ENCODE peak calls at places on chromosomes 13 and 19, in four cellular contexts. G is naive thymus-derived CD8-positive, alpha-beta T cell; M is activated CD4-positive, alpha-beta T cell treated with anti-CD3 and anti-CD28 coated beads, Interleukin-2, amount 10 ng/mL, durations not matched to agents 24 days and 14 days; N is left ventricle myocardium inferior. E is an unnamed sample.

GRCh38 chr13:40362502-40362901 is 303.9 kb downstream of the FOXO1 start:
- DNase-seq in G (no peak), N (no peak), M (no peak), E (no peak)

GRCh38 chr19:1674293-1674679 is 21.9 kb upstream of the TCF3 start:
- DNase-seq in M (no peak), G (no peak), N (no peak), E (no peak)

GRCh38 chr19:34806976-34807860 is 34.2 kb upstream of the ZNF599 start:
- DNase-seq in G (no peak), N (no peak), M (peak; percentile 41), E (no peak)

GRCh38 chr19:53612762-53613526 is 18.9 kb upstream of the DPRX start:
- DNase-seq in G (no peak), N (no peak), M (no peak), E (no peak)

GRCh38 chr19:2553510-2553909 is 77.6 kb downstream of the GADD45B start:
- DNase-seq in M (no peak), G (no peak), N (no peak), E (no peak)

GRCh38 chr19:51637362-51637978 is 7.3 kb upstream of the SIGLEC5 start:
- DNase-seq in M (no peak), N (no peak), G (no peak), E (no peak)

GRCh38 chr19:48754950-48755645 is at the start of gene FGF21:
- DNase-seq in M (no peak), N (no peak), G (no peak), E (no peak)

GRCh38 chr19:54333586-54334298 is 5.2 kb downstream of the LILRA4 start:
- DNase-seq in M (no peak), N (no peak), G (no peak), E (no peak)

GRCh38 chr19:29098863-29099481 is 114.0 kb downstream of the UQCRFS1 start:
- DNase-seq in M (no peak), N (peak; percentile 57), G (no peak), E (no peak)

GRCh38 chr19:2290441-2291184 is 8.6 kb upstream of the PEAK3 start:
- DNase-seq in N (no peak), G (no peak), M (peak; percentile 80), E (no peak)

GRCh38 chr19:33350538-33351309 is 22.8 kb upstream of the CEBPG start:
- DNase-seq in N (no peak), M (no peak), G (no peak), E (no peak)

GRCh38 chr13:112029143-112029542 is 37.8 kb upstream of the SOX1 start:
- DNase-seq in N (no peak), M (no peak), G (no peak), E (no peak)

GRCh38 chr19:43748205-43748594 is 6.6 kb downstream of the SMG9 start:
- DNase-seq in G (no peak), N (no peak), M (no peak), E (no peak)

GRCh38 chr13:111639994-111640393 is 319.6 kb downstream of the TEX29 start:
- DNase-seq in N (no peak), G (no peak), M (no peak), E (no peak)

GRCh38 chr13:33351324-33351723 is 65.8 kb upstream of the STARD13 start:
- DNase-seq in G (no peak), M (no peak), N (no peak), E (no peak)

GRCh38 chr13:59745395-59745788 is 418.3 kb downstream of the DIAPH3 start:
- DNase-seq in G (no peak), M (no peak), N (no peak), E (no peak)

GRCh38 chr19:13723206-13723605 is 41.1 kb upstream of the MRI1 start:
- DNase-seq in G (no peak), N (no peak), M (no peak), E (no peak)

GRCh38 chr19:3725640-3726310 is 17.6 kb downstream of the TJP3 start:
- DNase-seq in N (no peak), G (no peak), M (no peak), E (no peak)

GRCh38 chr19:41249707-41250423 is 14.3 kb upstream of the HNRNPUL1 start:
- DNase-seq in M (no peak), N (no peak), G (no peak), E (no peak)

GRCh38 chr19:14112809-14113385 is 4.7 kb downstream of the PRKACA start:
- DNase-seq in N (peak; percentile 64), M (no peak), G (no peak), E (no peak)

GRCh38 chr19:2800506-2800905 is 15.2 kb downstream of the THOP1 start:
- DNase-seq in M (no peak), N (peak; percentile 41), G (no peak), E (no peak)

GRCh38 chr13:91659583-91660415 is 261.4 kb downstream of the GPC5 start:
- DNase-seq in N (no peak), M (no peak), G (no peak), E (no peak)

GRCh38 chr13:46831588-46832194 is 34.7 kb upstream of the ESD start:
- DNase-seq in M (peak; percentile 79), N (no peak), G (no peak), E (peak; percentile 41)

GRCh38 chr19:10747271-10747670 is 29.4 kb downstream of the DNM2 start:
- DNase-seq in N (no peak), G (no peak), M (no peak), E (no peak)

GRCh38 chr19:15248648-15249559 is 16.7 kb upstream of the EPHX3 start:
- DNase-seq in G (no peak), M (no peak), N (peak; percentile 89), E (no peak)

GRCh38 chr13:23673867-23674605 is 103.8 kb downstream of the TNFRSF19 start:
- DNase-seq in M (no peak), N (no peak), G (no peak), E (no peak)

GRCh38 chr19:47863514-47863936 is 4.5 kb downstream of the TPRX2 start:
- DNase-seq in G (peak; percentile 56), N (peak; percentile 82), M (peak; percentile 95), E (peak; percentile 33)

GRCh38 chr19:28475525-28475924 is 737.4 kb downstream of the UQCRFS1 start:
- DNase-seq in G (no peak), M (no peak), N (no peak), E (no peak)

GRCh38 chr13:43329702-43330101 is 306.3 kb downstream of the DNAJC15 start:
- DNase-seq in N (no peak), G (no peak), M (no peak), E (no peak)

GRCh38 chr19:17103177-17103576 is 27.6 kb downstream of the MYO9B start:
- DNase-seq in M (peak; percentile 64), G (no peak), N (no peak), E (no peak)

GRCh38 chr19:33794578-33795369 is 1.9 kb upstream of the KCTD15 start:
- DNase-seq in N (peak; percentile 40), M (no peak), G (no peak), E (no peak)

GRCh38 chr13:53398051-53398450 is 369.4 kb downstream of the OLFM4 start:
- DNase-seq in G (no peak), N (no peak), M (no peak), E (no peak)

GRCh38 chr13:78714717-78715116 is 55.8 kb upstream of the OBI1 start:
- DNase-seq in G (no peak), N (no peak), M (no peak), E (no peak)

GRCh38 chr13:51262501-51263211 is 40.5 kb downstream of the FAM124A start:
- DNase-seq in N (no peak), G (no peak), M (no peak), E (no peak)

GRCh38 chr19:20660473-20660872 is 898 bp downstream of the ZNF626 start:
- DNase-seq in M (peak; percentile 47), G (no peak), N (no peak), E (no peak)

GRCh38 chr13:37869756-37870488 is at the start of gene TRPC4:
- DNase-seq in N (peak; percentile 40), G (no peak), M (no peak), E (no peak)

GRCh38 chr19:22116760-22117159 is 64.5 kb downstream of the ZNF257 start:
- DNase-seq in G (no peak), N (no peak), M (no peak), E (no peak)

GRCh38 chr13:51628059-51628852 is 44.0 kb downstream of the WDFY2 start:
- DNase-seq in M (no peak), G (no peak), N (no peak), E (no peak)